ENCODE peak calls at places on chromosomes 11 and 22, in five cellular contexts. K is mesenchymal stem cell, J is neuronal stem cell, N is trophoblast cell, I is H1. V is an unnamed sample.

GRCh38 chr11:127943763-127944162 is 643.6 kb downstream of the ETS1 start:
- DNase-seq in K (no peak), J (no peak), N (peak; percentile 37), I (no peak), V (no peak)

GRCh38 chr11:2752923-2753322 is 53.1 kb upstream of the KCNQ1OT1 start:
- DNase-seq in K (no peak), J (no peak), N (peak; percentile 77), I (no peak), V (no peak)

GRCh38 chr11:44516688-44517301 is 48.7 kb upstream of the CD82 start:
- DNase-seq in K (no peak), J (no peak), N (no peak), I (no peak), V (no peak)

GRCh38 chr11:7513210-7514098 is at the start of gene PPFIBP2:
- DNase-seq in K (peak; percentile 75), J (peak; percentile 74), N (peak; percentile 85), I (peak; percentile 96), V (peak; percentile 91)

GRCh38 chr22:33882991-33883390 is 37.3 kb downstream of the LARGE1 start:
- DNase-seq in K (no peak), J (no peak), N (peak; percentile 42), I (no peak), V (no peak)

GRCh38 chr11:122170815-122171475 is 54.9 kb upstream of the BLID start:
- DNase-seq in K (peak; percentile 88), J (no peak), N (no peak), I (no peak), V (no peak)

GRCh38 chr11:8262552-8263108 is 1.0 kb downstream of the LMO1 start:
- DNase-seq in K (peak; percentile 70), J (peak; percentile 81), N (peak; percentile 46), I (peak; percentile 82), V (peak; percentile 74)

GRCh38 chr11:68683086-68683951 is 1.0 kb upstream of the GAL start:
- DNase-seq in K (no peak), J (no peak), N (no peak), I (no peak), V (peak; percentile 52)

GRCh38 chr11:36403661-36404060 is 106.4 kb downstream of the TRAF6 start:
- DNase-seq in K (peak; percentile 54), J (no peak), N (no peak), I (no peak), V (no peak)

GRCh38 chr22:23282089-23282501 is 101.8 kb downstream of the BCR start:
- DNase-seq in K (peak; percentile 12), J (no peak), N (peak; percentile 90), I (no peak), V (no peak)

GRCh38 chr11:776459-777287 is 614 bp downstream of the GATD1 start:
- DNase-seq in K (peak; percentile 52), J (no peak), N (peak; percentile 39), I (no peak), V (peak; percentile 83)

GRCh38 chr11:47983464-47984397 is 3.4 kb downstream of the PTPRJ start:
- DNase-seq in K (peak; percentile 85), J (no peak), N (no peak), I (no peak), V (no peak)

GRCh38 chr11:12274056-12274455 is 103.3 kb upstream of the PARVA start:
- DNase-seq in K (no peak), J (no peak), N (no peak), I (no peak), V (no peak)
- H2BK12ac ChIP-seq in K (no peak overlapping the region), J (no peak overlapping the region), N (no peak overlapping the region), I (no peak overlapping the region), V (no peak overlapping the region)

GRCh38 chr11:92848578-92848977 is 120.9 kb upstream of the MTNR1B start:
- DNase-seq in K (no peak), J (no peak), N (no peak), I (no peak), V (no peak)

GRCh38 chr11:92844197-92844596 is 125.3 kb upstream of the MTNR1B start:
- DNase-seq in K (no peak), J (no peak), N (no peak), I (no peak), V (no peak)

GRCh38 chr11:92845390-92846185 is 123.9 kb upstream of the MTNR1B start:
- DNase-seq in K (no peak), J (no peak), N (peak; percentile 73), I (no peak), V (no peak)

GRCh38 chr11:92843455-92843854 is 126.0 kb upstream of the MTNR1B start:
- DNase-seq in K (no peak), J (no peak), N (no peak), I (no peak), V (no peak)

DNA sequence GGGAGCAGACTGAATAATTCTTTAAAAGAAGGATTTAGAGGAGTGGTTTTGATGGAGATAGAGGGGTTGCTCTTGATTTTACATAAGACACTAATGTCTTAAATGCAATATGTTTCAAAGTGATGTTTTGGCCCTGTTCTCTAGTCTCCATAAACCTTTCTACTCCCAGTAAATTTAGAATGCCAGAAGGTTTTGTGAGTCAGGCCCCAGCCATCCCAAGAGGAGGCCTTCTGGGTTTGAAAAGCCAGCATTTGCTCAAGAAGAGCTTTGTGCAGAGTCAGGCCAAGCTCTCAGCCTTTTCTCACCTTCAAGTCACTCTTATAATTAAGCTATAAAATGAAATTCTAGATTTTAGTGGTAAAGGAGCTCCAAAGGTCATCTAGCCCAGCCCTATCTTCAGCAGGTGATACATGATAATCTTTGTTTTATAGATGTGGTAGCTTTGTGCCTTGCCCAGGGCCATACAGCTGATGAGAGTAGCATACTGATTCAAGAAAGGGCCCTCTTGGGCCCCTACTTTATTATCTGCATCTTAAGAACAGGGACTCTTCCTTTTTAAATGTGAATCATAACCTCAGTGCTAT is 122.8 kb upstream of the MTNR1B start:
- DNase-seq in K (no peak), J (no peak), N (peak; percentile 56), I (no peak), V (no peak)
- H2BK12ac ChIP-seq in K (no peak overlapping the region), J (no peak overlapping the region), N (no peak overlapping the region), I (no peak overlapping the region), V (no peak overlapping the region)

GRCh38 chr11:27277843-27278242 is 85.2 kb downstream of the CCDC34 start:
- DNase-seq in K (no peak), J (no peak), N (no peak), I (no peak), V (no peak)
- H2BK12ac ChIP-seq in K (no peak overlapping the region), J (no peak overlapping the region), N (no peak overlapping the region), I (no peak overlapping the region), V (no peak overlapping the region)

DNA sequence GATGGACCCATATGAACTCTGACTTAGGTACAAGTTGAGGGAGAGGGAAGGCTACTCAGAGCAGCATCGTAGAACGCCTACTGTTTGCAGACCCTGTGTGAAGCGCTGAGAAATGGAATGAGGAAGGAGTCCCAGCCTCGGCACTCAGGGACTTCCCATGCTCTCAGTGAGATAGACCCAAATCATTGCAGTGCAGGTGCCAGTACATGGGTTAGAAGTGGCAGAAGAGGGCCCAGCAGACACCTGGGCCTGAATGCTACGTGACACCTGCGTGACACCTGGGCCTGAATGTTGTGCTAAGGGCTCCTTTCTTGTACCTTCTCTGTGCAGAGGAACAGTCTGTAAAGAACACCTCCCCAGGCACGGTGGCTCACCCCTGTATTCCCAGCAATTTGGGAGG is 2.6 kb upstream of the PDGFB start:
- DNase-seq in K (no peak), J (no peak), N (no peak), I (no peak), V (no peak)
- H2BK12ac ChIP-seq in K (no peak overlapping the region), J (no peak overlapping the region), N (no peak overlapping the region), I (peak overlapping the region; percentile 35), V (no peak overlapping the region)

GRCh38 chr11:117673561-117673960 is 123.5 kb downstream of the DSCAML1 start:
- DNase-seq in K (no peak), J (no peak), N (no peak), I (no peak), V (no peak)

GRCh38 chr11:117676501-117676900 is 120.5 kb downstream of the DSCAML1 start:
- DNase-seq in K (no peak), J (no peak), N (no peak), I (no peak), V (no peak)

GRCh38 chr11:117679464-117679863 is 117.6 kb downstream of the DSCAML1 start:
- DNase-seq in K (no peak), J (no peak), N (no peak), I (no peak), V (no peak)

GRCh38 chr11:117678651-117679407 is 118.2 kb downstream of the DSCAML1 start:
- DNase-seq in K (no peak), J (no peak), N (no peak), I (no peak), V (no peak)

DNA sequence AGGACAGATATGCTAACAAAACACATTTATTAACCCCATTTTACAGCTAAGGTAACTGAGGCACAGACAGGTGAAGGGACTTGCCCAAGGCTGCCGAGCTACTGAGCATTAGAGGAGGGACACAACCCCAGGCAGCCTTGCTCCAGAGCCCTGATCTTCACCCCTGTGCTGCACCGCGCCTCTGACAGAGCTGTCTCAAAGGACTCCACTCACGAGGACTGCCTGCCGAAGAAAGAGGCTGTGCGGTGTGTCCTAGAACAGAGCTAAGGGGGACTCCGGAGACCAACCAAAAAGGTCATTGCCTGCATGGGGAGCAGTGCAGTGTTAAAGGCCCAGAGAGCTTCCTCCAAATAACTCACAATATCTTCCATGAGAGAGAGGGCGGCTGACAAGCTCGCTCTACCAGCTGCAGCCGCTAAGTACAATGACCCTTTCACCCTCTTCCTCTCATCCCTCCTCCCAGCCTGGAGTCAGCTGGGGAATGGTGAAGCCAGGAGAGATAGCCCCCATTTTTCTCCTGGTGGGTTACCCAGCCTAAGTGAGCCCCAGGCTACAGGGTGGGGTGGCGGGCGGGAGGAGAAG is 119.2 kb downstream of the DSCAML1 start:
- DNase-seq in K (no peak), J (no peak), N (no peak), I (no peak), V (no peak)
- H2BK12ac ChIP-seq in K (no peak overlapping the region), J (no peak overlapping the region), N (no peak overlapping the region), I (no peak overlapping the region), V (no peak overlapping the region)

GRCh38 chr22:19207902-19208283 is 29.4 kb upstream of the SLC25A1 start:
- DNase-seq in K (no peak), J (no peak), N (no peak), I (no peak), V (no peak)
- H2BK12ac ChIP-seq in K (no peak overlapping the region), J (no peak overlapping the region), N (no peak overlapping the region), I (no peak overlapping the region), V (no peak overlapping the region)